ENCODE peak calls at places on chromosomes 7 and 10, in seven cellular contexts. T, F, H, R, A, G and E are unnamed samples.

GRCh38 chr7:19405546-19405945 is 260.3 kb upstream of the FERD3L start:
- DNase-seq in H (no peak), R (peak), A (no peak), G (no peak), T (no peak), F (peak), E (no peak)

GRCh38 chr10:77034795-77035194 is 602.8 kb downstream of the KCNMA1 start:
- DNase-seq in H (no peak), A (no peak), R (no peak), F (no peak), G (no peak), T (no peak), E (no peak)

GRCh38 chr7:2821161-2821841 is 22.8 kb downstream of the GNA12 start:
- DNase-seq in G (no peak), A (no peak), R (peak), H (no peak), F (peak), T (no peak), E (no peak)

GRCh38 chr7:73815436-73815835 is 15.4 kb upstream of the CLDN4 start:
- DNase-seq in H (no peak), R (no peak), F (no peak), T (peak), A (no peak), G (no peak), E (no peak)

GRCh38 chr7:36186841-36187240 is 33.8 kb downstream of the EEPD1 start:
- DNase-seq in H (no peak), T (no peak), R (no peak), A (no peak), F (no peak), G (no peak), E (no peak)

GRCh38 chr7:107638594-107638993 is 22.0 kb upstream of the SLC26A4 start:
- DNase-seq in R (no peak), H (no peak), G (no peak), F (no peak), A (no peak), T (no peak), E (no peak)

GRCh38 chr10:28432210-28432676 is 100.7 kb upstream of the WAC start:
- DNase-seq in H (no peak), G (peak), R (peak), T (peak), A (peak), F (peak), E (no peak)

GRCh38 chr10:17516376-17516775 is 62.0 kb upstream of the ST8SIA6 start:
- DNase-seq in T (no peak), A (no peak), F (no peak), H (no peak), R (peak), G (no peak), E (no peak)

GRCh38 chr10:98226508-98227144 is 41.4 kb downstream of the LOXL4 start:
- DNase-seq in R (no peak), G (no peak), A (no peak), T (no peak), H (no peak), F (no peak), E (no peak)

GRCh38 chr10:66925896-66926719 is at the start of gene LRRTM3:
- DNase-seq in A (peak), F (peak), R (peak), H (peak), T (peak), G (peak), E (no peak)

GRCh38 chr10:111522141-111522540 is 445.3 kb downstream of the ADRA2A start:
- DNase-seq in A (no peak), R (no peak), H (no peak), T (no peak), F (no peak), G (no peak), E (no peak)

GRCh38 chr7:26286157-26286556 is 5.5 kb upstream of the SNX10 start:
- DNase-seq in T (no peak), G (no peak), A (no peak), H (no peak), F (no peak), R (no peak), E (no peak)

GRCh38 chr7:52500796-52501195 is 534.6 kb upstream of the POM121L12 start:
- DNase-seq in A (no peak), F (no peak), T (no peak), H (no peak), G (no peak), R (no peak), E (no peak)

GRCh38 chr10:111240348-111240747 is 163.5 kb downstream of the ADRA2A start:
- DNase-seq in A (no peak), G (no peak), F (no peak), H (no peak), R (no peak), T (no peak), E (no peak)

GRCh38 chr10:25642736-25643135 is 291.3 kb upstream of the MYO3A start:
- DNase-seq in G (no peak), R (no peak), F (no peak), T (no peak), A (no peak), H (no peak), E (no peak)

GRCh38 chr10:10460452-10460851 is 557.2 kb upstream of the CELF2 start:
- DNase-seq in T (no peak), R (no peak), H (no peak), F (no peak), A (no peak), G (no peak), E (no peak)

GRCh38 chr7:106125417-106125816 is 13.3 kb upstream of the SYPL1 start:
- DNase-seq in A (no peak), R (no peak), G (no peak), F (no peak), T (no peak), H (no peak), E (no peak)

GRCh38 chr7:7868245-7868899 is 100.2 kb upstream of the GLCCI1 start:
- DNase-seq in T (peak), A (peak), R (no peak), F (no peak), H (no peak), G (no peak), E (no peak)

GRCh38 chr10:89115876-89116627 is 91.1 kb downstream of the CH25H start:
- DNase-seq in G (no peak), T (no peak), H (no peak), R (peak), A (no peak), F (no peak), E (no peak)

GRCh38 chr10:92997620-92998019 is 63.0 kb upstream of the CYP26C1 start:
- DNase-seq in G (no peak), T (no peak), H (no peak), A (no peak), F (no peak), R (no peak), E (no peak)

GRCh38 chr7:50962962-50963374 is 180.3 kb upstream of the GRB10 start:
- DNase-seq in T (peak), R (peak), A (peak), F (no peak), H (no peak), G (peak), E (no peak)

GRCh38 chr7:30934225-30934624 is 22.6 kb downstream of the AQP1 start:
- DNase-seq in R (no peak), H (no peak), T (no peak), G (no peak), A (no peak), F (no peak), E (no peak)

GRCh38 chr10:132143162-132143561 is 43.6 kb upstream of the DPYSL4 start:
- DNase-seq in G (no peak), R (peak), A (no peak), H (no peak), F (no peak), T (peak), E (no peak)

GRCh38 chr7:68371985-68372384 is 1226.3 kb upstream of the AUTS2 start:
- DNase-seq in H (no peak), F (no peak), A (no peak), T (no peak), G (no peak), R (no peak), E (no peak)

GRCh38 chr7:128785738-128786137 is 6.0 kb upstream of the CCDC136 start:
- DNase-seq in F (no peak), H (no peak), T (no peak), A (no peak), G (no peak), R (no peak), E (no peak)
- TF ChIP-seq CTCF in F (no peak), H (no peak), T (no peak), A (no peak), G (no peak), R (no peak), E (no peak)

GRCh38 chr7:57308631-57309408 is 141.2 kb upstream of the ZNF716 start:
- DNase-seq in T (no peak), G (no peak), R (no peak), F (no peak), A (peak), H (no peak), E (no peak)

GRCh38 chr7:57300747-57301146 is 149.2 kb upstream of the ZNF716 start:
- DNase-seq in T (no peak), A (no peak), G (no peak), H (no peak), R (no peak), F (no peak), E (no peak)

DNA sequence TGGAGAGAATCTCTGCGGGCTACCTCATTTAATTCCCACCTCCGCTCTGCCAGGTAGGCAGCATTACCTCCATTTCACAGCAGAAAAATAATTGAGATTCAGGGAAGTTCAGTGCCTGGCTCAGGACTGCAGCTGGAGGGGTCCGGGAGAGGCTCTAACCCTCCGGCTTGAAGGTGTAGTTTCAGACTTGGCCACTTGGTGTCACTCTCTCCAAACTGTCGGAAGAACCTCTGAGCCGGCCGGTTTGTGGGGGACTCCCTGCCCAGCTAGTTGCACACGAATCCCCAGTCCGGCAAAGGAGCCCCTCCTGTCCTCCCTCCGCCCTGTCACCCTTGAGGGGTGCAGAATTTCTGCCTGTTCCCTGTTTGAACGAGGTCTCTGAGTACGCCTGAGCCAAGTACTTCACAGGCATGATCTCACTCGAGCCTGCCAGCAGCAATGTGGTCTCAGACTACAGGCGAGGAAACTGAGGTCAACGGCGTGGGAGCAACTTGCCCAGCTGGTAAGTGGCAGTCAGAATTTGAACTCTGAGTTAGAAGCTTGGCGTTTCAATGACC is 144.7 kb upstream of the ZNF716 start:
- DNase-seq in T (no peak), G (no peak), R (no peak), A (no peak), H (no peak), F (no peak), E (no peak)
- TF ChIP-seq CTCF in T (no peak), G (peak), R (no peak), A (peak), H (peak), F (no peak), E (no peak)

DNA sequence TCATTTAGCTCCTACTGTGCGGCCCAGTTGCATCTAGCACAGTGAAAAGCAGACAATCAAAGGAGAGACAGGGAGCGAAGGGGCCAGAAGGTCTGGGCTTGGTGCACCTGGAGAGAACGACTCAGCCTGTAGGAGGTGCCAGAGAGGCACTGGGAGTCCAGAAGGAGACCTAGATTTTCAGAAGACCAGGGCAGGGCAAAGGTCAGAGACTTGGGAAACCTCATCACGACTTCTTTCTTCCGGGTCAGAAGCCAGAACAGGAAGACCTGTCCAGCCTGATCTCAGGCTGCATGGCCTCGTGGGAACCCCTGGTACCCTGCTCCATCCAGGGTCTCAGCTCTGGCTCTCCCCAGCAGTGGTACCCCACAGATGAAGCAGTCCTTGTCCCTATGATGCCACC is 5.2 kb downstream of the AGAP3 start:
- DNase-seq in H (no peak), A (no peak), R (peak), F (no peak), G (peak), T (no peak), E (no peak)
- TF ChIP-seq CTCF in H (no peak), A (peak), R (peak), F (peak), G (peak), T (peak), E (no peak)

DNA sequence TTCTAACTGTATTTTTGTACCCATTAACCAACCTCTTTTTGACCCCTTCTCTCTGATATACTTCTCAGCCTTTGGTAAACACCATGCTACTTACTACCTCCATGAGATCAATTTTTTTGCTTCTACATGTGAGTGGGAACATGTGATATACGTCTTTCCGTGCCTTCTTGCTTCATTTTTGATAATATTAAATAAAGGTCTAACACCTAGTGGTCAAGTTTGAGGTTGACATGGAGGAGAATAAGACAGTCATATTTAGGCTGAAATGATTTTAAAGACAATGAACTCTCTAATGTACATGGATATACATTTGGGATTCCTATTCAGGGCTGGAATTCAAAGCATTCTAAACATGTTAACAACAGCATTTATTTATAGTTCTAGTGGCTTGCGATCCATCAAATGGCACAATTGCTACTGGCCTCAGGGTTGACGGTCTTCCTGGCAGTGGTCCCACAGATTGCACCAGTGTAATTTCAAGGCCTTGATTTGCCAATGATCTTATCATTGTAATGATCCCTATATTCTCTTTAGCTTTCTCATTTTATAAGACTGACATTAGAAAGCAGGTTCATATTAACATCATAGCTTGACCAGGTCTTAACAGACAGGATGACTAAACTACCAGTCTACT is 315.9 kb upstream of the ETV1 start:
- DNase-seq in F (no peak), H (no peak), T (no peak), R (peak), G (no peak), A (peak), E (no peak)
- TF ChIP-seq CTCF in F (no peak), H (peak), T (no peak), R (no peak), G (peak), A (peak), E (no peak)